ENCODE peak calls at places on chromosome 20, in ten cellular contexts. N is bronchial epithelial cell, F is H7, Q is GM23338, R is upper lobe of right lung, S is OCI-LY7, E is kidney epithelial cell, Z is coronary artery, X is ascending aorta, V is neural progenitor cell. I is an unnamed sample.

GRCh38 chr20:16243470-16243869 is 329.8 kb downstream of the KIF16B start:
- DNase-seq in S (peak; percentile 3), Z (no peak), F (no peak), X (no peak), N (no peak), E (no peak), Q (no peak), V (no peak), R (no peak), I (no peak)

GRCh38 chr20:44428174-44429016 is 47.3 kb upstream of the TTPAL start:
- DNase-seq in Z (no peak), N (peak; percentile 6), E (no peak), S (no peak), V (no peak), R (no peak), X (no peak), F (no peak), Q (no peak), I (no peak)

GRCh38 chr20:37356387-37356786 is 10.4 kb downstream of the SRC start:
- DNase-seq in Z (peak; percentile 80), S (no peak), Q (no peak), E (no peak), V (no peak), R (peak; percentile 89), F (peak; percentile 36), X (peak; percentile 93), N (peak; percentile 65), I (no peak)

GRCh38 chr20:56924976-56925695 is 296.0 kb downstream of the TFAP2C start:
- DNase-seq in Q (peak; percentile 85), Z (no peak), V (peak; percentile 99), X (no peak), N (no peak), F (peak; percentile 90), E (no peak), R (no peak), S (no peak), I (no peak)

GRCh38 chr20:48722002-48722731 is 105.6 kb downstream of the PREX1 start:
- DNase-seq in Z (peak; percentile 84), E (peak; percentile 28), X (peak; percentile 93), R (no peak), F (no peak), V (no peak), Q (no peak), N (no peak), S (no peak), I (no peak)

GRCh38 chr20:34636648-34637047 is 40.2 kb downstream of the PIGU start:
- DNase-seq in S (no peak), F (no peak), Q (no peak), N (no peak), Z (no peak), E (no peak), R (no peak), X (no peak), V (no peak), I (no peak)

GRCh38 chr20:41290804-41291389 is 26.6 kb downstream of the ZHX3 start:
- DNase-seq in R (no peak), Q (no peak), X (no peak), S (no peak), F (no peak), Z (no peak), E (no peak), V (no peak), N (no peak), I (no peak)

GRCh38 chr20:59788196-59788735 is 145.2 kb downstream of the SYCP2 start:
- DNase-seq in Z (peak; percentile 33), V (no peak), S (no peak), F (no peak), Q (no peak), X (no peak), N (no peak), E (no peak), R (no peak), I (no peak)

GRCh38 chr20:46050885-46051284 is 21.9 kb downstream of the SLC12A5 start:
- DNase-seq in E (no peak), X (no peak), V (no peak), Q (no peak), F (no peak), R (no peak), N (no peak), Z (no peak), S (no peak), I (no peak)

GRCh38 chr20:63695419-63696310 is 787 bp upstream of the TNFRSF6B start:
- DNase-seq in Q (no peak), Z (peak; percentile 70), F (peak; percentile 80), E (no peak), N (no peak), V (no peak), S (no peak), R (peak; percentile 65), X (no peak), I (no peak)

GRCh38 chr20:41173161-41173721 is 35.9 kb downstream of the PLCG1 start:
- DNase-seq in Q (peak; percentile 84), N (peak; percentile 40), R (peak; percentile 88), E (no peak), F (peak; percentile 92), V (peak; percentile 89), Z (peak; percentile 93), S (peak; percentile 64), X (peak; percentile 91), I (no peak)

GRCh38 chr20:2261105-2261504 is 34.7 kb upstream of the TGM3 start:
- DNase-seq in F (no peak), S (no peak), V (no peak), Q (no peak), Z (no peak), N (no peak), R (no peak), X (no peak), E (no peak), I (no peak)

DNA sequence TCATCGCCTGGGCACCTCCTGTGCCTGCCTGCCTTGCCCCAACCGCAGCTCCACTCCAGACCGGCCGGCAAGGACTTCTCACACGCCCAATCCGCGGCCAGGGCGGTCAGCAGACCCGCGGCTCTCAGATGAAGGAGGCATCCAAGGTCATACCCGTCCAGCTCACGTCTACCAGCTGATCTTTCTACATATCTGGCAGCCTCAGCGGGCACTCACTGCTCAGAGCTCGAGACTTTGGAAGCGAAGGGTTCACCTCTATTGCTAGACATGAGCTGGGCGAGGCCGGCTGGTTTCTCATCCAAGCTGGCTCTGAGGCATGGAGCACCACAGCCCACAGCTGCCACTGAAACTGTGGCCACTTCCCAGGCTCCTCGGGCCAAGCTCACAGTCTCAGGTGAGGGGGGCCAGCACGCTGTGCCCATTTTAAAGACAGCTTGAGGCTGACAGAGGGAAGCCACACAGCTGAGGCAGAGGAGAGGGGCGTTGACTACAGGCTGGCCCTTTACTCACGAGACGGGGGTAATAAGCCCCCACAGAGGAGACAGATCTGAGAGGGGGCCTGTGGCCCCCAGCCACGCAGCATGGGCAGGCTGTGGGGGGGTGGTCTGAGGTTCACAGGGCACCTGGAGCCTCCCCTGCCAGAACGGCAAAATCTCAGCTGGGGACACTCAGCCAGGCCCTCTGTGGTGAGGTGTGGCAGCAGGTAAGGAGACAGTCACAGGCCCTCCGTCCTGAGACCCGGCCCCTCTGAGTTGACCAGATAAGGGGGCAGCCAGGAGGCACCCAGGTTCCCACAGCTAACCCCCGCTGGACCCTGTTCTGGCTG is 2.0 kb downstream of the LAMA5 start:
- DNase-seq in V (no peak), N (no peak), R (peak; percentile 87), F (no peak), X (peak; percentile 86), Z (peak; percentile 88), S (no peak), Q (no peak), E (no peak), I (no peak)
- H3K4me3 ChIP-seq in V (peak overlapping the region; percentile 98), N (peak overlapping the region; percentile 90), R (peak overlapping the region; percentile 69), F (peak overlapping the region; percentile 11), X (peak overlapping the region; percentile 98), Z (peak overlapping the region; percentile 85), S (peak overlapping the region; percentile 92), Q (peak overlapping the region; percentile 88), E (peak overlapping the region; percentile 82), I (no peak overlapping the region)

GRCh38 chr20:32089637-32090330 is 19.7 kb upstream of the TM9SF4 start:
- DNase-seq in N (no peak), X (no peak), Q (peak; percentile 91), V (peak; percentile 27), S (no peak), E (no peak), F (peak; percentile 87), R (no peak), Z (no peak), I (no peak)
- H3K4me3 ChIP-seq in N (no peak overlapping the region), X (no peak overlapping the region), Q (peak overlapping the region; percentile 15), V (no peak overlapping the region), S (no peak overlapping the region), E (no peak overlapping the region), F (no peak overlapping the region), R (no peak overlapping the region), Z (no peak overlapping the region), I (no peak overlapping the region)

DNA sequence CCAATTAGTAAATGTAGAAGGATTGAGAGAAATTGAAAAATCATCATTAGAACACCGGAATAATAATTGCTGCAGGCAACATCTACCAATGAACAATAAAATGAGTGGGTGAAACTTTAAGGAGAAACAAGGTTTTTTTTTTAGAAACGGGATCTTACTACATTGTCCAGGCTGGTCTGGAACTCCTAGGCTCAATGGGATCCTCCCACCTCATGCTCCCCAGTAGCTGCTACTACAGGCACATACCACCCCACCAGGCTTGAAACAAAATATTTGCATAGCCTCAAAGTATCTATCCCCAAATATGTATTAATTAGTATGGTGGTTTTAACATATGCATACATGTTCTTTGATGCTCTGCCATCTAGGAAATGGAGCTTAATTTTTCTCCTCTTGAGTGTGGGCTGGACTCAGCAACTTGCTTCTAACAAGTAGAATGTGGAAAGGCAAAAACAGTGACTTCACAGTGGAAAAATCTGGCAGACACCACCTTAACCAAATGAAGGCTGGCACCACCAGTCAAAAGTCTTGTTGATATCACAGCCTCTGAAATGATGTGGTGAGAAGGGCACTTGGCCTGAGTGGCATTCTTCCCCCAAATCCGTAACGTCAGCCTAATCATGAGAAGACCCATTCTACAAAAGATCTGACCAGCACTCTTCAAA is 12.1 kb downstream of the NRSN2 start:
- DNase-seq in E (no peak), X (no peak), R (no peak), F (no peak), N (no peak), V (no peak), Q (no peak), Z (no peak), S (no peak), I (no peak)
- H3K4me3 ChIP-seq in E (no peak overlapping the region), X (no peak overlapping the region), R (no peak overlapping the region), F (no peak overlapping the region), N (no peak overlapping the region), V (no peak overlapping the region), Q (no peak overlapping the region), Z (no peak overlapping the region), S (no peak overlapping the region), I (no peak overlapping the region)

GRCh38 chr20:55469074-55469473 is 536.2 kb downstream of the CBLN4 start:
- DNase-seq in Z (no peak), V (no peak), X (no peak), S (no peak), N (no peak), R (no peak), F (no peak), E (no peak), Q (no peak), I (no peak)

GRCh38 chr20:55471052-55472006 is 534.0 kb downstream of the CBLN4 start:
- DNase-seq in E (no peak), Q (no peak), F (no peak), X (no peak), Z (no peak), R (no peak), V (no peak), N (no peak), S (no peak), I (no peak)

DNA sequence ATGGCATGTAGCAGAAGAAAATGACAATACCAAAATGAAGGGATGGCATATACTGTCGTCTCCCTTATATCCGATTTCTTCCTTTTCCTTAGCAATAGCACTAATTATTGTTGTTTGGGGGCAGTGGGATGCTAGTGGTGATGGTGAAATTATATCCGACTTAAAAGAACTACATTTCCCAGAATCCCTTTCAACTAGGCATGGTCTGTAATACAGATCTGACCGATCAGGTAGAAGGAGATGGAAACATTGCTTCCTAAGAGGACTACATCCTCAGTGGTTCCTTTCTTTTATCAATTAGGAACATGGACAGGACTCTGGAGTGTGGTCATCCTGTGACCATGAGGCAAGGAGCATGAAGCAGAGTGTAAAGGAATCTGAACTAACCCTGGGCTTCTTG is 532.6 kb downstream of the CBLN4 start:
- DNase-seq in X (no peak), R (no peak), Z (no peak), N (peak; percentile 18), E (no peak), F (peak; percentile 40), Q (no peak), V (peak; percentile 26), S (peak; percentile 4), I (no peak)
- H3K4me3 ChIP-seq in X (no peak overlapping the region), R (no peak overlapping the region), Z (no peak overlapping the region), N (no peak overlapping the region), E (no peak overlapping the region), F (no peak overlapping the region), Q (no peak overlapping the region), V (no peak overlapping the region), S (no peak overlapping the region), I (no peak overlapping the region)

I was measured in Jurkat, Clone E6-1.